ENCODE peak calls at places on chromosomes 2 and 18, in six cellular contexts. K, T, E, O, I and M are unnamed samples.

GRCh38 chr2:238864207-238865014 is 16.5 kb downstream of the TWIST2 start:
- DNase-seq in K (peak; percentile 87), T (peak; percentile 87), E (peak; percentile 66), O (peak; percentile 96), I (peak; percentile 59), M (peak; percentile 95)

GRCh38 chr2:214029190-214029589 is 381.7 kb upstream of the VWC2L start:
- DNase-seq in K (no peak), T (no peak), E (no peak), O (no peak), I (no peak), M (no peak)

GRCh38 chr2:26458365-26459042 is 19.4 kb downstream of the OTOF start:
- DNase-seq in K (no peak), T (no peak), E (peak; percentile 39), O (no peak), I (no peak), M (no peak)

GRCh38 chr2:133777607-133778006 is 209.3 kb upstream of the NCKAP5 start:
- DNase-seq in K (no peak), T (no peak), E (no peak), O (no peak), I (no peak), M (no peak)

GRCh38 chr2:95115418-95115817 is 6.2 kb downstream of the MRPS5 start:
- DNase-seq in K (peak; percentile 75), T (peak; percentile 75), E (peak; percentile 86), O (peak; percentile 83), I (peak; percentile 78), M (no peak)

GRCh38 chr2:37388074-37388473 is 43.6 kb downstream of the QPCT start:
- DNase-seq in K (no peak), T (no peak), E (no peak), O (peak; percentile 45), I (no peak), M (no peak)

GRCh38 chr2:29767606-29768335 is 153.6 kb downstream of the ALK start:
- DNase-seq in K (no peak), T (no peak), E (no peak), O (no peak), I (no peak), M (no peak)

GRCh38 chr18:65990944-65991708 is 240.3 kb downstream of the CDH7 start:
- DNase-seq in K (no peak), T (no peak), E (no peak), O (no peak), I (no peak), M (no peak)

GRCh38 chr2:26595146-26595545 is 46.0 kb downstream of the CIB4 start:
- DNase-seq in K (no peak), T (peak; percentile 14), E (peak; percentile 41), O (no peak), I (no peak), M (peak; percentile 28)

GRCh38 chr18:21112140-21112473 is 494 bp upstream of the ROCK1 start:
- DNase-seq in K (no peak), T (no peak), E (peak; percentile 93), O (no peak), I (no peak), M (no peak)

GRCh38 chr2:75142081-75142480 is 57.2 kb downstream of the TACR1 start:
- DNase-seq in K (no peak), T (no peak), E (no peak), O (peak; percentile 23), I (no peak), M (no peak)

GRCh38 chr2:18161681-18162080 is 283.2 kb downstream of the KCNS3 start:
- DNase-seq in K (no peak), T (no peak), E (no peak), O (no peak), I (no peak), M (no peak)

GRCh38 chr2:42300527-42300926 is 60.5 kb downstream of the COX7A2L start:
- DNase-seq in K (no peak), T (no peak), E (no peak), O (no peak), I (no peak), M (no peak)

GRCh38 chr2:3179208-3179607 is 198.4 kb downstream of the EIPR1 start:
- DNase-seq in K (no peak), T (no peak), E (peak; percentile 54), O (peak; percentile 26), I (no peak), M (no peak)

GRCh38 chr2:234694244-234695013 is 197.5 kb upstream of the ARL4C start:
- DNase-seq in K (peak; percentile 68), T (no peak), E (no peak), O (no peak), I (no peak), M (no peak)

GRCh38 chr2:61356958-61357350 is 113.9 kb downstream of the USP34 start:
- DNase-seq in K (no peak), T (no peak), E (no peak), O (no peak), I (no peak), M (no peak)

GRCh38 chr2:10028988-10029874 is 14.1 kb upstream of the KLF11 start:
- DNase-seq in K (peak; percentile 73), T (peak; percentile 88), E (peak; percentile 94), O (no peak), I (no peak), M (no peak)

GRCh38 chr2:119252186-119253113 is 28.8 kb downstream of the STEAP3 start:
- DNase-seq in K (no peak), T (no peak), E (no peak), O (peak; percentile 89), I (no peak), M (no peak)

GRCh38 chr2:26752636-26753035 is 11.4 kb upstream of the SLC35F6 start:
- DNase-seq in K (no peak), T (no peak), E (no peak), O (no peak), I (no peak), M (no peak)

GRCh38 chr2:121038831-121039230 is 246.2 kb downstream of the TFCP2L1 start:
- DNase-seq in K (no peak), T (peak; percentile 76), E (no peak), O (peak; percentile 42), I (peak; percentile 74), M (no peak)

GRCh38 chr18:42412896-42413295 is 457.9 kb downstream of the PIK3C3 start:
- DNase-seq in K (no peak), T (no peak), E (no peak), O (peak; percentile 1), I (no peak), M (no peak)

GRCh38 chr2:42844366-42844765 is 52.0 kb upstream of the HAAO start:
- DNase-seq in K (no peak), T (no peak), E (peak; percentile 41), O (no peak), I (no peak), M (no peak)

GRCh38 chr2:240421396-240421795 is 14.1 kb upstream of the GPC1 start:
- DNase-seq in K (no peak), T (no peak), E (no peak), O (no peak), I (peak; percentile 6), M (peak; percentile 62)

DNA sequence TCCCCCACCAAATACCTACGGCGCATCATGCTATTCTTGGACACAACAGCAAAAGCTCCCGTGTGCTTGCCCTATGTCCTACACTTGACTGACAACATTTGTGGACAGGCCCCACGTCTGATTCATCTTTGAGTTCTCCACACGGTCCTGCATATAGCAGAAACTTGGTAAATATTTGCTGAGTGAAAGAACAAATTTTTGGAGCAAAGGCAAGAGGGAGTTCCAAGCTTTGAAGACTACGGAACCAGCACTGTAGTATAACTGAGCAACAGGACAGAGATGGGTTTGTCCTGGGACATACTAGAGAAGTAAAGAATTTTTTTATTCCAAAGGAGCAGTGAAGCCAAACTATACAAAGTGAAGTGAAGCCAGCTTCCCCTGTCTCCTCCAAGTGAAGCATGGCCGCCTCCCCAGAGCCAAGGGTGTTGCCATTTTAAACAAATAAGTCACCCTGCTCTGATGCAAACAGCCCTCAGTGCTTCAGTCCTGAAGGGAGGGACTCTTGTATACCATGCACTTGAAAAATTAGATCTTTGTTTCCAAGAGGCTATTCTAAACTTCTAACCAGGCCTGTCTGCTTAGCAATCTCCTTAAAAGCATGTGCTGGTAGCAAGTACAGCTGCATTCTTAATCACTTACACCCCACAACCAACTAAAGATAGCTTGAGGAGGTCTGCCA is 35.9 kb downstream of the SPRED2 start:
- DNase-seq in K (peak; percentile 67), T (no peak), E (no peak), O (peak; percentile 52), I (no peak), M (no peak)
- H3K4me3 ChIP-seq in K (peak overlapping the region; percentile 24), T (no peak overlapping the region), E (no peak overlapping the region), O (no peak overlapping the region), I (no peak overlapping the region), M (peak overlapping the region; percentile 3)

GRCh38 chr18:73264562-73264921 is 396.8 kb upstream of the NETO1 start:
- DNase-seq in K (no peak), T (no peak), E (no peak), O (no peak), I (no peak), M (no peak)

GRCh38 chr18:73261243-73261642 is 393.5 kb upstream of the NETO1 start:
- DNase-seq in K (no peak), T (no peak), E (no peak), O (peak; percentile 54), I (no peak), M (no peak)

GRCh38 chr18:73258375-73259087 is 390.7 kb upstream of the NETO1 start:
- DNase-seq in K (no peak), T (no peak), E (no peak), O (peak; percentile 42), I (no peak), M (no peak)

DNA sequence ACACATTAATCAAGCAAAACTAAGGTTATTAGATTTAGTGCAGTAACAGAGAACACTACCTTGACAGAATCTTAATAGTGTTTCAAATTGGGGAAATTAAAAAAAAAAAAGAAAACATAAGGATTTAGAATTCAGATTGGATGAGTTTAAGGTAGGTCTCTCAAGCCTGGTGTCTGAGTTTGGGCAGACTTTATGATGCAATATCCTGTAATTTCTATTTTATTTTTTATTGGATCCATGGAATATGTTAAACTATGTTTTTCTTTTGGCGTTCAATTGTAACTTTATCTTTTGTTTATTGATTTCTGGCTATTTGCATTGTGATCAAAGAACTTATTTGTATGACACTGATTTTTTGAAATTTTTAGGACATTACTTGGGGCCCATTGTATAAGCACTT is 394.1 kb upstream of the NETO1 start:
- DNase-seq in K (no peak), T (no peak), E (no peak), O (no peak), I (no peak), M (no peak)
- H3K27ac ChIP-seq in K (no peak overlapping the region), T (no peak overlapping the region), E (no peak overlapping the region), O (peak overlapping the region; percentile 71), I (no peak overlapping the region), M (no peak overlapping the region)

DNA sequence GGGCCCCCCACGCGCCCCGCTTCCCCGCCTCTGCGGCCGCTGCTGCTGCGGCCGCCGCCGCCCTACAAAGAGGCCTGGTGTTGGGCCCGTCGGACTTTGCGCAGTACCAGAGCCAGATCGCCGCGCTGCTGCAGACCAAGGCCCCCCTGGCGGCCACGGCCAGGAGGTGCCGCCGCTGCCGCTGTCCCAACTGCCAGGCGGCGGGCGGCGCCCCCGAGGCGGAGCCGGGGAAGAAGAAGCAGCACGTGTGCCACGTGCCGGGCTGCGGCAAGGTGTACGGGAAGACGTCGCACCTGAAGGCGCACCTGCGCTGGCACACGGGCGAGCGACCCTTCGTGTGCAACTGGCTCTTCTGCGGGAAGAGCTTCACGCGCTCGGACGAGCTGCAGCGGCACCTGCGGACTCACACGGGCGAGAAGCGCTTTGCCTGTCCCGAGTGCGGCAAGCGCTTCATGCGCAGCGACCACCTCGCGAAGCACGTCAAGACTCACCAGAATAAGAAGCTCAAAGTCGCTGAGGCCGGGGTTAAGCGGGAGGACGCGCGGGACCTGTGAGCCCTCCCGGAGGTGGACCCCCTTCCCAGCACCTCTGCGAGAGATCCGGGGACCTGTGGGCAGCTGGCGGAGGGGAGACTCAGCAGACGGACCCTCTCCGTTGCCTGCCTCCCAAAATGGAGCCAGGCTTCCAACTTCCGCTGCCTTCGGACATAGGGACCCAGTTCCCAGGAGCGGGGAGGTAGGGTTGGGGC is 1.9 kb downstream of the SP5 start:
- DNase-seq in K (peak; percentile 41), T (peak; percentile 67), E (peak; percentile 80), O (peak; percentile 56), I (no peak), M (no peak)
- H3K4me3 ChIP-seq in K (peak overlapping the region; percentile 50), T (peak overlapping the region; percentile 66), E (peak overlapping the region; percentile 54), O (peak overlapping the region; percentile 51), I (no peak overlapping the region), M (peak overlapping the region; percentile 70)

GRCh38 chr2:85089464-85090072 is 43.6 kb upstream of the TCF7L1 start:
- DNase-seq in K (no peak), T (no peak), E (no peak), O (no peak), I (no peak), M (no peak)
- H3K27ac ChIP-seq in K (no peak overlapping the region), T (no peak overlapping the region), E (no peak overlapping the region), O (no peak overlapping the region), I (no peak overlapping the region), M (no peak overlapping the region)